ENCODE peak calls at places on chromosomes 1 and 21, in four cellular contexts. One of them, this sample, is unnamed.
A peak's percentile ranks its signal among the peaks of the same experiment; 100 is the strongest.

GRCh38 chr1:107842241-107842640 is 122.7 kb downstream of the VAV3 start:
- DNase-seq in IMR-90: no peak
- DNase-seq in osteoblast: peak; percentile 6
- DNase-seq in esophagus muscularis mucosa: no peak
- DNase-seq in this sample: no peak

GRCh38 chr1:189678779-189679178 is 798.9 kb downstream of the BRINP3 start:
- DNase-seq in osteoblast: no peak
- DNase-seq in esophagus muscularis mucosa: no peak
- DNase-seq in IMR-90: no peak
- DNase-seq in this sample: no peak

GRCh38 chr1:54500030-54500389 is 48.0 kb upstream of the ACOT11 start:
- DNase-seq in esophagus muscularis mucosa: no peak
- DNase-seq in IMR-90: no peak
- DNase-seq in osteoblast: no peak
- DNase-seq in this sample: no peak

GRCh38 chr21:45407629-45408247 is 2.8 kb downstream of the COL18A1 start:
- DNase-seq in esophagus muscularis mucosa: no peak
- DNase-seq in IMR-90: no peak
- DNase-seq in osteoblast: no peak
- DNase-seq in this sample: no peak

GRCh38 chr1:162136760-162137537 is 67.5 kb downstream of the NOS1AP start:
- DNase-seq in osteoblast: peak; percentile 78
- DNase-seq in IMR-90: peak; percentile 85
- DNase-seq in esophagus muscularis mucosa: no peak
- DNase-seq in this sample: no peak

GRCh38 chr1:241077386-241078147 is 279.4 kb downstream of the RGS7 start:
- DNase-seq in esophagus muscularis mucosa: no peak
- DNase-seq in IMR-90: no peak
- DNase-seq in osteoblast: peak; percentile 79
- DNase-seq in this sample: no peak

GRCh38 chr1:25848531-25848930 is 10.7 kb downstream of the AUNIP start:
- DNase-seq in osteoblast: no peak
- DNase-seq in esophagus muscularis mucosa: no peak
- DNase-seq in IMR-90: peak; percentile 30
- DNase-seq in this sample: no peak

GRCh38 chr1:93701619-93702018 is 20.0 kb upstream of the BCAR3 start:
- DNase-seq in IMR-90: peak; percentile 99
- DNase-seq in esophagus muscularis mucosa: no peak
- DNase-seq in osteoblast: peak; percentile 97
- DNase-seq in this sample: no peak

GRCh38 chr1:30930631-30931173 is 22.1 kb upstream of the SDC3 start:
- DNase-seq in IMR-90: no peak
- DNase-seq in osteoblast: no peak
- DNase-seq in esophagus muscularis mucosa: peak; percentile 89
- DNase-seq in this sample: no peak

GRCh38 chr1:221729771-221730170 is 12.1 kb downstream of the DUSP10 start:
- DNase-seq in IMR-90: peak; percentile 59
- DNase-seq in esophagus muscularis mucosa: no peak
- DNase-seq in osteoblast: no peak
- DNase-seq in this sample: no peak

GRCh38 chr1:191508239-191508638 is 650.0 kb upstream of the RGS18 start:
- DNase-seq in esophagus muscularis mucosa: no peak
- DNase-seq in osteoblast: no peak
- DNase-seq in IMR-90: no peak
- DNase-seq in this sample: no peak

GRCh38 chr1:58156801-58157200 is 389.7 kb downstream of the OMA1 start:
- DNase-seq in osteoblast: no peak
- DNase-seq in esophagus muscularis mucosa: no peak
- DNase-seq in IMR-90: no peak
- DNase-seq in this sample: no peak

GRCh38 chr1:197156692-197157091 is 10.2 kb upstream of the ASPM start:
- DNase-seq in esophagus muscularis mucosa: no peak
- DNase-seq in osteoblast: no peak
- DNase-seq in IMR-90: no peak
- DNase-seq in this sample: no peak
- TF ChIP-seq CTCF in esophagus muscularis mucosa: no peak
- TF ChIP-seq CTCF in osteoblast: peak; percentile 25
- TF ChIP-seq CTCF in IMR-90: no peak
- TF ChIP-seq CTCF in this sample: no peak

DNA sequence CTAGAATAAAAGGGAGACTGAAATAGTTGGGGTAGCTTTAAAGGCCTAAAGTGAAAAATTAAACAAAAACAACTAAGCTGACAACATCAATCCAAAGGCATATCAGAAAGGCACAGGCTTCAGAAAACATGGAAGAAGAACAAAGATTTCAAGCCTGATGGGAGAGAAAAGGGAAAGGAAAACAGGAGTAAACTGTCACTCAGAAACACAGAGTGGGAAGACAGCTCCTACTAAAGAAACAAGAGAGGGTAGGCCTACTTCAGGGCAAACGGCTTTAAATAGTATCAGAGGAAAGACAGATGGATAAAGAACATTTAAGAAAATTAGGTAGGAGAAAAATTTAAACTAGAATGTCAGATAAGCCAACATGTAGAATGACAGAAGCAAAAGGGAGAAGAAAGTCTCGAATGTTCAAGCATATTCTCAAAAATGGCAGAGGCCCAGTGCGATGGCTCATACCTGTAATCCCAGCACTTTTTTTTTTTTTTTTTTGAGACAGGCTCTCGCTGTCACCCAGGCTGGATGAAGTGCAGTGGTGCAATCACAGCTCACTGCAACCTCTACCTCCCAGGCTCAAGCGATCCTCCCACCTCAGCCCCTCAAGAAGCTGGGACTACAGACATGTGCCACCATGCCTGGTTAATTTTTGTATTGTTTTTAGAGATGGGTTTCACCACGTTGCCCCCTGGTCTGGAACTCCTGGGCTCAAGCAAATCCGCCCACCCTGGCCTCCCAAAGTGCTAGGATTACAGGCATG is 7.6 kb downstream of the EGLN1 start:
- DNase-seq in esophagus muscularis mucosa: no peak
- DNase-seq in osteoblast: no peak
- DNase-seq in IMR-90: no peak
- DNase-seq in this sample: no peak
- H3K4me1 ChIP-seq in esophagus muscularis mucosa: peaks cover 95% of the 10 kb centered on the region
- H3K4me1 ChIP-seq in osteoblast: peaks cover 31% of the 10 kb centered on the region
- H3K4me1 ChIP-seq in IMR-90: peaks cover 11% of the 10 kb centered on the region
- H3K4me1 ChIP-seq in this sample: peaks cover 46% of the 10 kb centered on the region

GRCh38 chr1:50615036-50615750 is 191.9 kb upstream of the DMRTA2 start:
- DNase-seq in esophagus muscularis mucosa: no peak
- DNase-seq in IMR-90: no peak
- DNase-seq in osteoblast: no peak
- DNase-seq in this sample: no peak

GRCh38 chr1:50622259-50622658 is 199.0 kb upstream of the DMRTA2 start:
- DNase-seq in esophagus muscularis mucosa: no peak
- DNase-seq in osteoblast: no peak
- DNase-seq in IMR-90: no peak
- DNase-seq in this sample: no peak

DNA sequence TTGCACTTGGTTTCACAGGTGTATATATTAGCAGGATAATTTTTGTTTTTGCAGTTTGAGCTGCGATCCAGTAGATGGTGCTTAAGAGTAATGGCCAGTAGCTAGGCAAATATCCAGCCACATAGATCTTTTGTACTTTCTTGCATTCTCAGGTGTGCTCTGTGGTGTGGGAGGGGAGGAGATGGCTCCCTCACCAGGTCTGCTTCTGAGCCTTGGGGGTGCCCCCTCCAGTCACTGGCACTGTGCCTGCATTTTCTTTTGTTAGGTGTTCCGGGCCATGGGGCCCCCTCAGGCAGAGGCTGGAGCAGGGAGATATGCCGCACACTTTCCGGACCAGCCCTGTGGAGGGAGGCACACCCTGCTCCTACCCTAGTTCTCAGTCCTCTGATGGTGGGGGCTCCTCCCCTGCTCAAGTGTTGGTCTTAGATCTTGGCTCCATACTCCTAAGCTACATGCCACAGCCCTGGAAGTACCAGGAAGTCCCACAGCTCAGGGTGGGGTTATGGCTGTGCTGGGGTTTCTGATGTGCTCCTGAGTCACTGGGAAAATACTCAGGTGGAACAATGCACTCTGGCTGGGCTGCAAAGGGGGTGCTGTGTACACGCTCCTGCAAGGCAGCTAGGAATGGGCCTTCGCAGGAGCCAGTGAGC is 197.6 kb upstream of the DMRTA2 start:
- DNase-seq in IMR-90: peak; percentile 40
- DNase-seq in osteoblast: no peak
- DNase-seq in esophagus muscularis mucosa: no peak
- DNase-seq in this sample: peak; percentile 89
- TF ChIP-seq CTCF in IMR-90: peak; percentile 70
- TF ChIP-seq CTCF in osteoblast: peak; percentile 53
- TF ChIP-seq CTCF in esophagus muscularis mucosa: no peak
- TF ChIP-seq CTCF in this sample: peak; percentile 44

GRCh38 chr1:51263147-51263850 is 27.2 kb downstream of the RNF11 start:
- DNase-seq in IMR-90: no peak
- DNase-seq in esophagus muscularis mucosa: peak; percentile 45
- DNase-seq in osteoblast: no peak
- DNase-seq in this sample: no peak
- H3K4me1 ChIP-seq in IMR-90: peaks cover 17% of the 10 kb centered on the region
- H3K4me1 ChIP-seq in esophagus muscularis mucosa: peaks cover 82% of the 10 kb centered on the region
- H3K4me1 ChIP-seq in osteoblast: peaks cover 71% of the 10 kb centered on the region
- H3K4me1 ChIP-seq in this sample: peaks cover 65% of the 10 kb centered on the region

GRCh38 chr1:59903136-59903754 is 23.3 kb downstream of the CYP2J2 start:
- DNase-seq in IMR-90: no peak
- DNase-seq in esophagus muscularis mucosa: peak; percentile 14
- DNase-seq in osteoblast: peak; percentile 74
- DNase-seq in this sample: no peak
- TF ChIP-seq CTCF in IMR-90: peak; percentile 23
- TF ChIP-seq CTCF in esophagus muscularis mucosa: no peak
- TF ChIP-seq CTCF in osteoblast: peak; percentile 53
- TF ChIP-seq CTCF in this sample: peak; percentile 38

GRCh38 chr1:203511513-203511912 is 17.6 kb downstream of the OPTC start:
- DNase-seq in osteoblast: no peak
- DNase-seq in esophagus muscularis mucosa: no peak
- DNase-seq in IMR-90: no peak
- DNase-seq in this sample: no peak
- H3K4me1 ChIP-seq in osteoblast: peaks cover 40% of the 10 kb centered on the region
- H3K4me1 ChIP-seq in esophagus muscularis mucosa: peaks cover 66% of the 10 kb centered on the region
- H3K4me1 ChIP-seq in IMR-90: peaks cover 46% of the 10 kb centered on the region
- H3K4me1 ChIP-seq in this sample: peaks cover 43% of the 10 kb centered on the region

This sample was measured in lower lobe of right lung.